ENCODE peak calls at places on chromosomes 4 and X, in ten cellular contexts. One of them, this sample, is unnamed.

GRCh38 chr4:93710847-93711430 is 117.6 kb upstream of the ATOH1 start:
- DNase-seq in ELR: no peak
- DNase-seq in ELF-1: no peak
- DNase-seq in SW480: no peak
- DNase-seq in chondrocyte: no peak
- DNase-seq in kidney tubule cell: no peak
- DNase-seq in amniotic epithelial cell: peak
- DNase-seq in putamen: no peak
- DNase-seq in GM23248: no peak
- DNase-seq in NCI-H1417 treated with DMSO at 0.1 percent for 48 hours: no peak
- DNase-seq in this sample: no peak

GRCh38 chr4:164952551-164952950 is 24.9 kb downstream of the TRIM61 start:
- DNase-seq in chondrocyte: no peak
- DNase-seq in ELF-1: no peak
- DNase-seq in SW480: no peak
- DNase-seq in GM23248: no peak
- DNase-seq in kidney tubule cell: no peak
- DNase-seq in putamen: no peak
- DNase-seq in NCI-H1417 treated with DMSO at 0.1 percent for 48 hours: no peak
- DNase-seq in amniotic epithelial cell: no peak
- DNase-seq in ELR: no peak
- DNase-seq in this sample: no peak

GRCh38 chrX:117522725-117523700 is 593.6 kb downstream of the KLHL13 start:
- DNase-seq in GM23248: no peak
- DNase-seq in putamen: no peak
- DNase-seq in chondrocyte: no peak
- DNase-seq in kidney tubule cell: no peak
- DNase-seq in SW480: no peak
- DNase-seq in NCI-H1417 treated with DMSO at 0.1 percent for 48 hours: no peak
- DNase-seq in ELF-1: no peak
- DNase-seq in amniotic epithelial cell: no peak
- DNase-seq in ELR: no peak
- DNase-seq in this sample: no peak

GRCh38 chr4:55030606-55031005 is 94.8 kb downstream of the KDR start:
- DNase-seq in chondrocyte: no peak
- DNase-seq in NCI-H1417 treated with DMSO at 0.1 percent for 48 hours: no peak
- DNase-seq in ELF-1: no peak
- DNase-seq in amniotic epithelial cell: no peak
- DNase-seq in ELR: no peak
- DNase-seq in GM23248: no peak
- DNase-seq in SW480: no peak
- DNase-seq in putamen: no peak
- DNase-seq in kidney tubule cell: no peak
- DNase-seq in this sample: no peak

GRCh38 chr4:113773014-113773413 is 11.5 kb upstream of the CAMK2D start:
- DNase-seq in amniotic epithelial cell: no peak
- DNase-seq in putamen: no peak
- DNase-seq in ELR: no peak
- DNase-seq in SW480: no peak
- DNase-seq in GM23248: no peak
- DNase-seq in kidney tubule cell: no peak
- DNase-seq in chondrocyte: no peak
- DNase-seq in ELF-1: no peak
- DNase-seq in NCI-H1417 treated with DMSO at 0.1 percent for 48 hours: no peak
- DNase-seq in this sample: no peak

GRCh38 chrX:136220535-136220934 is 30.7 kb downstream of the MAP7D3 start:
- DNase-seq in SW480: peak
- DNase-seq in NCI-H1417 treated with DMSO at 0.1 percent for 48 hours: no peak
- DNase-seq in amniotic epithelial cell: peak
- DNase-seq in chondrocyte: no peak
- DNase-seq in kidney tubule cell: no peak
- DNase-seq in GM23248: no peak
- DNase-seq in ELF-1: no peak
- DNase-seq in putamen: no peak
- DNase-seq in ELR: peak
- DNase-seq in this sample: peak

GRCh38 chrX:74242050-74242449 is 61.9 kb upstream of the ZCCHC13 start:
- DNase-seq in ELF-1: no peak
- DNase-seq in SW480: peak
- DNase-seq in chondrocyte: no peak
- DNase-seq in ELR: peak
- DNase-seq in NCI-H1417 treated with DMSO at 0.1 percent for 48 hours: no peak
- DNase-seq in kidney tubule cell: peak
- DNase-seq in putamen: no peak
- DNase-seq in GM23248: peak
- DNase-seq in amniotic epithelial cell: peak
- DNase-seq in this sample: no peak

GRCh38 chr4:4853371-4853823 is 6.1 kb upstream of the MSX1 start:
- DNase-seq in GM23248: peak
- DNase-seq in putamen: no peak
- DNase-seq in ELF-1: no peak
- DNase-seq in kidney tubule cell: no peak
- DNase-seq in NCI-H1417 treated with DMSO at 0.1 percent for 48 hours: no peak
- DNase-seq in chondrocyte: peak
- DNase-seq in amniotic epithelial cell: no peak
- DNase-seq in ELR: no peak
- DNase-seq in SW480: no peak
- DNase-seq in this sample: no peak

This sample was measured in RCC 7860.